ENCODE peak calls at places on chromosomes 5 and 9, in four cellular contexts. T is glutamatergic neuron; A is CD8-positive, alpha-beta T cell; K is H9. L is an unnamed sample.

GRCh38 chr5:143386725-143387124 is 16.8 kb downstream of the NR3C1 start:
- DNase-seq in K (no peak), A (no peak), T (no peak), L (no peak)

GRCh38 chr5:41522193-41522786 is 11.9 kb upstream of the PLCXD3 start:
- DNase-seq in T (no peak), A (no peak), K (no peak), L (no peak)

GRCh38 chr9:111482656-111483418 is 1.3 kb downstream of the ECPAS start:
- DNase-seq in K (peak), T (peak), A (peak), L (peak)

GRCh38 chr5:33601881-33602280 is 161.1 kb downstream of the TARS1 start:
- DNase-seq in K (no peak), A (no peak), T (no peak), L (peak)

GRCh38 chr9:6909186-6909585 is 151.4 kb downstream of the KDM4C start:
- DNase-seq in T (no peak), A (no peak), K (no peak), L (no peak)

GRCh38 chr5:143515829-143516228 is 112.3 kb upstream of the NR3C1 start:
- DNase-seq in A (no peak), K (no peak), T (peak), L (no peak)

GRCh38 chr9:133534346-133535284 is at the start of gene ADAMTSL2:
- DNase-seq in A (peak), K (peak), T (peak), L (peak)

GRCh38 chr9:136438548-136438908 is 1.1 kb downstream of the INPP5E start:
- DNase-seq in T (peak), A (no peak), K (no peak), L (peak)

GRCh38 chr9:35489313-35490154 is at the start of gene RUSC2:
- DNase-seq in T (peak), K (peak), A (peak), L (peak)
- TF ChIP-seq CTCF in T (peak), K (peak), A (no peak), L (peak)

GRCh38 chr5:132853323-132853722 is 12.9 kb downstream of the GDF9 start:
- DNase-seq in A (no peak), T (no peak), K (no peak), L (no peak)

GRCh38 chr5:132856011-132856410 is 10.3 kb downstream of the GDF9 start:
- DNase-seq in K (no peak), T (no peak), A (no peak), L (no peak)

GRCh38 chr5:132850066-132850465 is 16.2 kb downstream of the GDF9 start:
- DNase-seq in A (no peak), K (no peak), T (no peak), L (no peak)

GRCh38 chr5:132854301-132854700 is 12.0 kb downstream of the GDF9 start:
- DNase-seq in T (no peak), A (no peak), K (no peak), L (no peak)

DNA sequence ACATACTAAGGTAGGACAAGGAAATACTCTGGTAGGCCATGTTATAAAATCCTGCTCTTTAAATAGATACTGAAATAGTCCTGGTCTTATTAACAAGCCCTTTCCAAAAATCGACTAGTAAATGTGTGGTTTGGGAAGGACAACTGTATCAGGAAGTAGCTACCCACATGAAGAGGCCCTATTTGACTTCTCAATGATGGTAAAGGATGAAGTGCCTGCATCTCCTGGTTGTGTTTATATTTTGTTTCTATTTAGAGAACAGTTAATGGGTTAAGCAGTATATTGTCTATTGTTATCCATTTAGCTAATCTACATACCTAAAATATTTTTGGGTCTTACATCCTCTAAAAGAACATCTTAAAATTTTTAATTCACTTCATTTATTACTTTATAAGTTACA is 12.5 kb downstream of the GDF9 start:
- DNase-seq in K (no peak), T (no peak), A (no peak), L (no peak)
- TF ChIP-seq CTCF in K (no peak), T (no peak), A (no peak), L (no peak)

GRCh38 chr5:177524941-177525655 is 8.3 kb upstream of the DDX41 start:
- DNase-seq in A (no peak), T (no peak), K (no peak), L (no peak)

GRCh38 chr5:177526191-177526590 is 9.4 kb upstream of the DDX41 start:
- DNase-seq in A (no peak), T (no peak), K (no peak), L (no peak)

GRCh38 chr5:177523711-177524538 is 7.2 kb upstream of the DDX41 start:
- DNase-seq in T (no peak), K (no peak), A (no peak), L (no peak)

GRCh38 chr5:177526791-177527190 is 10.0 kb upstream of the DDX41 start:
- DNase-seq in K (no peak), A (no peak), T (no peak), L (no peak)

DNA sequence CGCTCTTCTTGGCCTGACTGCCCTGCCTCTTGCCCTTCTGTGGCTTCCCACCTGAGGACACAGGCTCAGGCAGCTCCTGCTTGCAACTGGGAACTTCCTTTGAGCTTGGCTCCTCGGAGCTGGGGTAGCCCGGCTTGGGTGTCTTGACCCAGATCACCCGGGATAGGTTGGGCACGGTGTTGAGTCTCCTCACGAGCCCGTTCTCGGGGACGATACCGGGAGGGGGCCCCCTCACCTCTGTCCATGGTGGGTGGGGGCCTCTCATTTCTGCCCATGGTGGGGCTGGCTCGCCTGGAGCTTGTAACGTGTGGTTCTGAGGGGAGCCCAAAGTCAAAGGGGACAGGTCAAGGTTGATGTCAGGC is 7.8 kb upstream of the DDX41 start:
- DNase-seq in A (no peak), K (no peak), T (no peak), L (no peak)
- TF ChIP-seq CTCF in A (no peak), K (no peak), T (no peak), L (no peak)

GRCh38 chr5:127442085-127442484 is 75.4 kb upstream of the PRRC1 start:
- DNase-seq in A (no peak), K (no peak), T (no peak), L (no peak)
- TF ChIP-seq CTCF in A (no peak), K (peak), T (peak), L (peak)